ENCODE peak calls at places on chromosomes 3 and 15, in nine cellular contexts. D is H9, H is body of pancreas, U is uterus, Z is gastrocnemius medialis, T is heart right ventricle, C is A549, F is suprapubic skin, R is ovary. I is an unnamed sample.

GRCh38 chr15:34933432-34933975 is 36.0 kb downstream of the AQR start:
- DNase-seq in D (no peak), H (no peak), U (no peak), Z (no peak), T (no peak), C (no peak), F (no peak), R (no peak), I (no peak)

GRCh38 chr3:117218709-117219108 is 509.1 kb downstream of the TUSC7 start:
- DNase-seq in D (no peak), H (no peak), U (no peak), Z (no peak), T (no peak), C (no peak), F (no peak), R (no peak), I (no peak)

GRCh38 chr15:51121118-51121517 is 26.4 kb upstream of the TNFAIP8L3 start:
- DNase-seq in D (no peak), H (no peak), U (peak; percentile 77), Z (no peak), T (no peak), C (peak; percentile 85), F (no peak), R (peak; percentile 67), I (no peak)

GRCh38 chr15:36331531-36332275 is 247.7 kb upstream of the CDIN1 start:
- DNase-seq in D (no peak), H (no peak), U (no peak), Z (no peak), T (no peak), C (no peak), F (no peak), R (no peak), I (no peak)

GRCh38 chr15:72288796-72289596 is 16.6 kb upstream of the PARP6 start:
- DNase-seq in D (peak; percentile 33), H (no peak), U (no peak), Z (no peak), T (no peak), C (no peak), F (no peak), R (no peak), I (no peak)

GRCh38 chr15:81809543-81809942 is 236.3 kb downstream of the MEX3B start:
- DNase-seq in D (peak; percentile 67), H (no peak), U (no peak), Z (no peak), T (no peak), C (peak; percentile 59), F (no peak), R (no peak), I (no peak)

GRCh38 chr3:193165431-193166120 is 75.4 kb upstream of the PLAAT1 start:
- DNase-seq in D (no peak), H (no peak), U (no peak), Z (no peak), T (no peak), C (no peak), F (no peak), R (no peak), I (no peak)

GRCh38 chr3:50655009-50655830 is 19.5 kb upstream of the DOCK3 start:
- DNase-seq in D (no peak), H (no peak), U (no peak), Z (no peak), T (no peak), C (no peak), F (no peak), R (no peak), I (no peak)

GRCh38 chr3:72336821-72337479 is 511.3 kb downstream of the SHQ1 start:
- DNase-seq in D (peak; percentile 76), H (peak; percentile 45), U (peak; percentile 94), Z (peak; percentile 52), T (peak; percentile 87), C (no peak), F (peak; percentile 90), R (peak; percentile 86), I (peak; percentile 90)

GRCh38 chr3:3447671-3448070 is 268.2 kb upstream of the CRBN start:
- DNase-seq in D (no peak), H (no peak), U (no peak), Z (no peak), T (no peak), C (no peak), F (no peak), R (no peak), I (no peak)

DNA sequence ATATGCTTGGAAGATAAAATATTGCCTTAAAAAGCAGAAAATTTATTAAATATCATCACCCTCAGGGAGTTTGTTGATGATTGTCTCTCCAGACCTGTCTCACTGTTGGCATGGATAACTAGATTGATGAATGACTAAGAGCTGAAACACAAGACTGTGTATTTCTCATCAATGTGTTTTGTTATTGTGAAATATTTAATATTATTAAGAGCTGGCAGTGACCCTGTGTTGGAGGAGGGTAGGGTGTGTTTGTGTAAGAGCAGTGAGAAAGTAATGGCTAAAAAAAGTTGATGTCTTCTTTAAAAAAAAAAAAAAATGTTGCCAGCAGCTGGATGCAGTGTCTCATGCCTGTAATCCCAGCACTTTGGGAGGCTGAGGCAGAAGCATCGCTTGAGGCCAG is 82.3 kb downstream of the ITPR1 start:
- DNase-seq in D (no peak), H (no peak), U (no peak), Z (no peak), T (no peak), C (no peak), F (no peak), R (no peak), I (no peak)
- H3K9me3 ChIP-seq in D (no peaks in the 10 kb centered on the region), H (no peaks in the 10 kb centered on the region), U (no peaks in the 10 kb centered on the region), Z (no peaks in the 10 kb centered on the region), T (no peaks in the 10 kb centered on the region), C (no peaks in the 10 kb centered on the region), F (no peaks in the 10 kb centered on the region), R (no peaks in the 10 kb centered on the region), I (no peaks in the 10 kb centered on the region)

DNA sequence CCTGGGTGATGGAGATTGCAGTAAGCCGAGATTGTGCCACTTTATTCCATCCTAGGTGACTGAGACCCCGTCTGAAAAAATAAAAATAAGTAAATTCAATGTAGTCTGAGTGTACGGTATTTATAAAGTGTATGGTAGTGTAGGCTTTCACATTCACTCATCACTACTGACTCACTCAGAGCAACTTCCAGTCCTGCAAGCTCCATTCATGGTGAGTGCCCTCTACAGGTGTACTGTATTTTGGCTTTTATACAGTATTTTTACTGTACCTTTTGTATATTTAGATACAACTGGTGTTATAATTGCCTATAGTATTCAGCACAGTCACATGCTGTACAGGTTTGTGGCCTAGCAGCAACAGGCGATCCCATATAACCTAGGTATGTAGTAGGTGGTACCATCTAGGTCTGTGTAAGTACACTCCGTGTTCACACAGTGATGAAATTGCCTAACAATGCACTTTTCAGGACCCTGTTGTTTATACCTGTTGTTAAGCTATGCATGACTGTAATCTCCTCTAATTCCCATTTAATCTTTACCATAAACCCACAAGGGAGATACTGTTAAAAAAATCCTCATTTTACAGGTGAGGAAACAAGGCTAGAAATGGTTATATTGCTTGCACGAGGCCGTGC is 19.3 kb downstream of the CACNA1D start:
- DNase-seq in D (no peak), H (no peak), U (no peak), Z (no peak), T (no peak), C (peak; percentile 36), F (no peak), R (no peak), I (no peak)
- TF ChIP-seq CTCF in D (peak; percentile 51), H (peak; percentile 20), U (no peak), Z (no peak), T (no peak), C (peak; percentile 36), F (no peak), R (no peak), I (no peak)

GRCh38 chr3:196232882-196233251 is 16.5 kb downstream of the SLC51A start:
- DNase-seq in D (no peak), H (no peak), U (no peak), Z (no peak), T (no peak), C (no peak), F (no peak), R (no peak), I (no peak)
- H3K4me1 ChIP-seq in D (no peaks in the 10 kb centered on the region), H (peaks cover 5% of the 10 kb centered on the region), U (no peaks in the 10 kb centered on the region), Z (no peaks in the 10 kb centered on the region), T (peaks cover 15% of the 10 kb centered on the region), C (no peaks in the 10 kb centered on the region), F (peaks cover 15% of the 10 kb centered on the region), R (peaks cover 8% of the 10 kb centered on the region), I (no peaks in the 10 kb centered on the region)

GRCh38 chr3:19154693-19155250 is 6.5 kb downstream of the KCNH8 start:
- DNase-seq in D (no peak), H (no peak), U (no peak), Z (no peak), T (no peak), C (no peak), F (no peak), R (no peak), I (no peak)
- H3K9me3 ChIP-seq in D (no peaks in the 10 kb centered on the region), H (no peaks in the 10 kb centered on the region), U (no peaks in the 10 kb centered on the region), Z (no peaks in the 10 kb centered on the region), T (no peaks in the 10 kb centered on the region), C (no peaks in the 10 kb centered on the region), F (no peaks in the 10 kb centered on the region), R (no peaks in the 10 kb centered on the region), I (no peaks in the 10 kb centered on the region)

GRCh38 chr15:59751552-59752413 is 62.7 kb upstream of the BNIP2 start:
- DNase-seq in D (no peak), H (no peak), U (no peak), Z (no peak), T (no peak), C (peak; percentile 52), F (no peak), R (no peak), I (no peak)
- TF ChIP-seq CTCF in D (peak; percentile 82), H (no peak), U (no peak), Z (no peak), T (no peak), C (peak; percentile 34), F (no peak), R (no peak), I (no peak)

GRCh38 chr3:98763814-98764691 is 913 bp downstream of the ST3GAL6 start:
- DNase-seq in D (no peak), H (no peak), U (no peak), Z (no peak), T (no peak), C (no peak), F (no peak), R (no peak), I (no peak)
- H3K4me1 ChIP-seq in D (no peaks in the 10 kb centered on the region), H (peaks cover 13% of the 10 kb centered on the region), U (no peaks in the 10 kb centered on the region), Z (peaks cover 53% of the 10 kb centered on the region), T (peaks cover 93% of the 10 kb centered on the region), C (no peaks in the 10 kb centered on the region), F (peaks cover 44% of the 10 kb centered on the region), R (peaks cover 4% of the 10 kb centered on the region), I (no peaks in the 10 kb centered on the region)

I was measured in mucosa of descending colon.